ENCODE peak calls at places on chromosomes 2 and 18, in eight cellular contexts. One of them, this sample, is unnamed.
A peak's percentile ranks its signal among the peaks of the same experiment; 100 is the strongest.

GRCh38 chr2:72143441-72144356 is 4.0 kb downstream of the CYP26B1 start:
- DNase-seq in uterus: peak; percentile 21
- DNase-seq in non-pigmented ciliary epithelial cell: no peak
- DNase-seq in pons: no peak
- DNase-seq in SK-MEL-5: no peak
- DNase-seq in stimulated activated CD4-positive, alpha-beta T cell treated with anti-CD3 and anti-CD28 coated beads, TNF-alpha, amount 100 ng/mL, for 24 hours: no peak
- DNase-seq in esophagus squamous epithelium: no peak
- DNase-seq in neuronal stem cell: no peak
- DNase-seq in this sample: no peak

GRCh38 chr2:61948661-61949457 is 43.4 kb downstream of the COMMD1 start:
- DNase-seq in uterus: no peak
- DNase-seq in non-pigmented ciliary epithelial cell: no peak
- DNase-seq in pons: no peak
- DNase-seq in SK-MEL-5: peak; percentile 96
- DNase-seq in stimulated activated CD4-positive, alpha-beta T cell treated with anti-CD3 and anti-CD28 coated beads, TNF-alpha, amount 100 ng/mL, for 24 hours: no peak
- DNase-seq in esophagus squamous epithelium: no peak
- DNase-seq in neuronal stem cell: no peak
- DNase-seq in this sample: no peak

GRCh38 chr2:224147174-224147573 is 108.1 kb upstream of the SERPINE2 start:
- DNase-seq in uterus: no peak
- DNase-seq in non-pigmented ciliary epithelial cell: no peak
- DNase-seq in pons: no peak
- DNase-seq in SK-MEL-5: no peak
- DNase-seq in stimulated activated CD4-positive, alpha-beta T cell treated with anti-CD3 and anti-CD28 coated beads, TNF-alpha, amount 100 ng/mL, for 24 hours: no peak
- DNase-seq in esophagus squamous epithelium: no peak
- DNase-seq in neuronal stem cell: no peak
- DNase-seq in this sample: no peak

GRCh38 chr18:42364042-42364441 is 409.0 kb downstream of the PIK3C3 start:
- DNase-seq in uterus: no peak
- DNase-seq in non-pigmented ciliary epithelial cell: no peak
- DNase-seq in pons: no peak
- DNase-seq in SK-MEL-5: no peak
- DNase-seq in stimulated activated CD4-positive, alpha-beta T cell treated with anti-CD3 and anti-CD28 coated beads, TNF-alpha, amount 100 ng/mL, for 24 hours: no peak
- DNase-seq in esophagus squamous epithelium: no peak
- DNase-seq in neuronal stem cell: no peak
- DNase-seq in this sample: no peak

GRCh38 chr2:63553049-63553448 is 35.2 kb downstream of the WDPCP start:
- DNase-seq in uterus: no peak
- DNase-seq in non-pigmented ciliary epithelial cell: peak; percentile 13
- DNase-seq in pons: no peak
- DNase-seq in SK-MEL-5: no peak
- DNase-seq in stimulated activated CD4-positive, alpha-beta T cell treated with anti-CD3 and anti-CD28 coated beads, TNF-alpha, amount 100 ng/mL, for 24 hours: no peak
- DNase-seq in esophagus squamous epithelium: no peak
- DNase-seq in neuronal stem cell: no peak
- DNase-seq in this sample: no peak

GRCh38 chr2:175877845-175878563 is 124.1 kb downstream of the LNPK start:
- DNase-seq in uterus: no peak
- DNase-seq in non-pigmented ciliary epithelial cell: no peak
- DNase-seq in pons: no peak
- DNase-seq in SK-MEL-5: no peak
- DNase-seq in stimulated activated CD4-positive, alpha-beta T cell treated with anti-CD3 and anti-CD28 coated beads, TNF-alpha, amount 100 ng/mL, for 24 hours: no peak
- DNase-seq in esophagus squamous epithelium: no peak
- DNase-seq in neuronal stem cell: no peak
- DNase-seq in this sample: no peak

GRCh38 chr2:221426929-221427328 is 145.2 kb downstream of the EPHA4 start:
- DNase-seq in uterus: no peak
- DNase-seq in non-pigmented ciliary epithelial cell: no peak
- DNase-seq in pons: peak; percentile 38
- DNase-seq in SK-MEL-5: no peak
- DNase-seq in stimulated activated CD4-positive, alpha-beta T cell treated with anti-CD3 and anti-CD28 coated beads, TNF-alpha, amount 100 ng/mL, for 24 hours: no peak
- DNase-seq in esophagus squamous epithelium: no peak
- DNase-seq in neuronal stem cell: no peak
- DNase-seq in this sample: no peak

GRCh38 chr2:138610201-138610945 is 108.8 kb downstream of the SPOPL start:
- DNase-seq in uterus: no peak
- DNase-seq in non-pigmented ciliary epithelial cell: no peak
- DNase-seq in pons: no peak
- DNase-seq in SK-MEL-5: no peak
- DNase-seq in stimulated activated CD4-positive, alpha-beta T cell treated with anti-CD3 and anti-CD28 coated beads, TNF-alpha, amount 100 ng/mL, for 24 hours: no peak
- DNase-seq in esophagus squamous epithelium: no peak
- DNase-seq in neuronal stem cell: no peak
- DNase-seq in this sample: no peak

GRCh38 chr18:46109386-46109785 is 5.2 kb downstream of the HAUS1 start:
- DNase-seq in uterus: no peak
- DNase-seq in non-pigmented ciliary epithelial cell: no peak
- DNase-seq in pons: no peak
- DNase-seq in SK-MEL-5: no peak
- DNase-seq in stimulated activated CD4-positive, alpha-beta T cell treated with anti-CD3 and anti-CD28 coated beads, TNF-alpha, amount 100 ng/mL, for 24 hours: no peak
- DNase-seq in esophagus squamous epithelium: no peak
- DNase-seq in neuronal stem cell: no peak
- DNase-seq in this sample: no peak

GRCh38 chr2:97693476-97693875 is 19.9 kb upstream of the ZAP70 start:
- DNase-seq in uterus: no peak
- DNase-seq in non-pigmented ciliary epithelial cell: no peak
- DNase-seq in pons: no peak
- DNase-seq in SK-MEL-5: no peak
- DNase-seq in stimulated activated CD4-positive, alpha-beta T cell treated with anti-CD3 and anti-CD28 coated beads, TNF-alpha, amount 100 ng/mL, for 24 hours: no peak
- DNase-seq in esophagus squamous epithelium: no peak
- DNase-seq in neuronal stem cell: no peak
- DNase-seq in this sample: no peak

GRCh38 chr2:31199206-31199605 is 18.1 kb downstream of the CAPN14 start:
- DNase-seq in uterus: no peak
- DNase-seq in non-pigmented ciliary epithelial cell: no peak
- DNase-seq in pons: no peak
- DNase-seq in SK-MEL-5: no peak
- DNase-seq in stimulated activated CD4-positive, alpha-beta T cell treated with anti-CD3 and anti-CD28 coated beads, TNF-alpha, amount 100 ng/mL, for 24 hours: no peak
- DNase-seq in esophagus squamous epithelium: no peak
- DNase-seq in neuronal stem cell: no peak
- DNase-seq in this sample: no peak

GRCh38 chr2:13968811-13969210 is 663.7 kb upstream of the LRATD1 start:
- DNase-seq in uterus: no peak
- DNase-seq in non-pigmented ciliary epithelial cell: no peak
- DNase-seq in pons: no peak
- DNase-seq in SK-MEL-5: peak; percentile 36
- DNase-seq in stimulated activated CD4-positive, alpha-beta T cell treated with anti-CD3 and anti-CD28 coated beads, TNF-alpha, amount 100 ng/mL, for 24 hours: no peak
- DNase-seq in esophagus squamous epithelium: no peak
- DNase-seq in neuronal stem cell: no peak
- DNase-seq in this sample: no peak

GRCh38 chr2:174071321-174071720 is 106.1 kb upstream of the SP3 start:
- DNase-seq in uterus: no peak
- DNase-seq in non-pigmented ciliary epithelial cell: no peak
- DNase-seq in pons: no peak
- DNase-seq in SK-MEL-5: no peak
- DNase-seq in stimulated activated CD4-positive, alpha-beta T cell treated with anti-CD3 and anti-CD28 coated beads, TNF-alpha, amount 100 ng/mL, for 24 hours: no peak
- DNase-seq in esophagus squamous epithelium: no peak
- DNase-seq in neuronal stem cell: no peak
- DNase-seq in this sample: no peak

GRCh38 chr2:28401411-28401810 is 8.8 kb downstream of the FOSL2 start:
- DNase-seq in uterus: no peak
- DNase-seq in non-pigmented ciliary epithelial cell: no peak
- DNase-seq in pons: no peak
- DNase-seq in SK-MEL-5: no peak
- DNase-seq in stimulated activated CD4-positive, alpha-beta T cell treated with anti-CD3 and anti-CD28 coated beads, TNF-alpha, amount 100 ng/mL, for 24 hours: no peak
- DNase-seq in esophagus squamous epithelium: no peak
- DNase-seq in neuronal stem cell: no peak
- DNase-seq in this sample: no peak

GRCh38 chr2:70411489-70412081 is 109.7 kb upstream of the FAM136A start:
- DNase-seq in uterus: no peak
- DNase-seq in non-pigmented ciliary epithelial cell: no peak
- DNase-seq in pons: no peak
- DNase-seq in SK-MEL-5: no peak
- DNase-seq in stimulated activated CD4-positive, alpha-beta T cell treated with anti-CD3 and anti-CD28 coated beads, TNF-alpha, amount 100 ng/mL, for 24 hours: no peak
- DNase-seq in esophagus squamous epithelium: no peak
- DNase-seq in neuronal stem cell: no peak
- DNase-seq in this sample: no peak

This sample was measured in activated gamma-delta T cell treated with anti-CD3 and anti-CD28 coated beads, Interleukin-2, amount 50 U/mL, for 16 hours.